ENCODE peak calls at places on chromosome 5, in nine cellular contexts. H is uterus; E is stimulated activated naive CD8-positive, alpha-beta T cell treated with anti-CD3 and anti-CD28 coated beads, Interleukin-15, amount 100 ng/mL, for 72 hours; C is M059J; A is stimulated activated CD8-positive, alpha-beta memory T cell treated with anti-CD3 and anti-CD28 coated beads, Interleukin-15, amount 100 ng/mL, for 24 hours; F is AG08396; I is GM10248; J is activated T-helper 1 cell treated with Interleukin-2 at 50 U/mL for 16 hours; O is non-pigmented ciliary epithelial cell. D is an unnamed sample.

GRCh38 chr5:120901199-120901598 is 437.1 kb downstream of the PRR16 start:
- DNase-seq in J (no peak), C (peak), A (no peak), E (no peak), I (no peak), F (no peak), H (no peak), O (no peak), D (no peak)

GRCh38 chr5:6493681-6494454 is 45.2 kb downstream of the UBE2QL1 start:
- DNase-seq in E (no peak), I (no peak), H (no peak), A (no peak), O (no peak), F (no peak), J (no peak), C (no peak), D (no peak)

GRCh38 chr5:168712280-168712924 is 133.2 kb upstream of the PANK3 start:
- DNase-seq in E (no peak), I (no peak), O (peak), C (peak), A (no peak), H (no peak), F (peak), J (no peak), D (no peak)

GRCh38 chr5:177416334-177416733 is 7.0 kb upstream of the F12 start:
- DNase-seq in A (no peak), J (no peak), H (peak), O (no peak), C (peak), E (no peak), F (peak), I (no peak), D (no peak)

GRCh38 chr5:60856059-60856458 is 12.0 kb upstream of the ELOVL7 start:
- DNase-seq in A (no peak), E (no peak), C (no peak), I (no peak), H (no peak), O (no peak), F (no peak), J (no peak), D (no peak)

GRCh38 chr5:1484416-1485319 is 39.1 kb downstream of the LPCAT1 start:
- DNase-seq in I (peak), F (no peak), J (no peak), E (peak), O (no peak), H (no peak), A (no peak), C (no peak), D (peak)

GRCh38 chr5:37005946-37006540 is 129.5 kb downstream of the NIPBL start:
- DNase-seq in C (peak), F (peak), I (peak), A (no peak), J (no peak), E (no peak), O (no peak), H (no peak), D (no peak)

GRCh38 chr5:2192496-2192895 is 309.8 kb upstream of the IRX4 start:
- DNase-seq in H (no peak), J (no peak), F (no peak), A (no peak), O (no peak), E (no peak), C (no peak), I (no peak), D (no peak)

GRCh38 chr5:758698-759053 is 25.9 kb downstream of the ZDHHC11B start:
- DNase-seq in H (no peak), J (no peak), I (no peak), A (no peak), F (no peak), O (no peak), C (no peak), E (no peak), D (no peak)

GRCh38 chr5:160837211-160837610 is 14.8 kb downstream of the ATP10B start:
- DNase-seq in H (no peak), F (no peak), C (no peak), A (no peak), O (no peak), J (no peak), I (no peak), E (no peak), D (no peak)

GRCh38 chr5:33684760-33685159 is 207.0 kb downstream of the ADAMTS12 start:
- DNase-seq in J (no peak), C (no peak), F (no peak), I (no peak), H (no peak), O (no peak), A (no peak), E (no peak), D (no peak)

GRCh38 chr5:9104576-9105339 is 441.1 kb downstream of the SEMA5A start:
- DNase-seq in F (no peak), J (no peak), I (no peak), H (no peak), A (no peak), C (no peak), O (no peak), E (no peak), D (no peak)

GRCh38 chr5:80705801-80706200 is 51.0 kb upstream of the DHFR start:
- DNase-seq in I (no peak), H (no peak), F (no peak), C (no peak), E (no peak), J (no peak), A (no peak), O (no peak), D (no peak)

GRCh38 chr5:180623411-180623834 is 26.0 kb downstream of the FLT4 start:
- DNase-seq in O (no peak), J (no peak), F (no peak), H (peak), I (no peak), C (no peak), A (no peak), E (no peak), D (no peak)

GRCh38 chr5:95818181-95819147 is 4.1 kb downstream of the GLRX start:
- DNase-seq in O (no peak), E (peak), J (no peak), I (no peak), F (no peak), A (no peak), H (no peak), C (no peak), D (peak)

GRCh38 chr5:191949-192690 is 825 bp downstream of the LRRC14B start:
- DNase-seq in C (no peak), O (no peak), I (no peak), F (no peak), H (no peak), J (no peak), A (no peak), E (no peak), D (no peak)

GRCh38 chr5:43540746-43541145 is 16.1 kb downstream of the PAIP1 start:
- DNase-seq in C (no peak), O (no peak), A (no peak), F (no peak), J (no peak), H (no peak), E (no peak), I (no peak), D (no peak)

GRCh38 chr5:42745426-42745825 is 11.2 kb upstream of the CCDC152 start:
- DNase-seq in A (no peak), C (peak), O (no peak), H (no peak), E (no peak), I (no peak), J (no peak), F (no peak), D (no peak)

GRCh38 chr5:134529460-134529859 is 4.0 kb downstream of the JADE2 start:
- DNase-seq in C (no peak), J (no peak), I (no peak), A (no peak), H (no peak), E (no peak), O (no peak), F (no peak), D (no peak)

GRCh38 chr5:902129-902916 is 9.6 kb downstream of the TRIP13 start:
- DNase-seq in C (no peak), I (no peak), E (no peak), J (no peak), F (no peak), O (no peak), H (no peak), A (no peak), D (no peak)

GRCh38 chr5:53446908-53447307 is 33.5 kb upstream of the FST start:
- DNase-seq in H (no peak), F (no peak), E (no peak), C (peak), O (no peak), I (no peak), A (no peak), J (no peak), D (no peak)

GRCh38 chr5:126178521-126178920 is 244.7 kb upstream of the GRAMD2B start:
- DNase-seq in J (no peak), C (peak), F (peak), O (peak), H (peak), E (no peak), A (no peak), I (no peak), D (no peak)

GRCh38 chr5:61023131-61023530 is 78.1 kb downstream of the NDUFAF2 start:
- DNase-seq in I (no peak), E (no peak), A (no peak), F (no peak), O (no peak), C (peak), H (no peak), J (no peak), D (no peak)